ENCODE peak calls at places on chromosomes 2 and 18, in eight cellular contexts. H is GM23248, E is HCT116, Y is OCI-LY7, R is neural progenitor cell, M is PC-3, B is GM23338, O is SK-N-SH. I is an unnamed sample.

GRCh38 chr2:128607440-128607839 is 288.8 kb upstream of the HS6ST1 start:
- DNase-seq in H (no peak), E (no peak), Y (no peak), R (no peak), M (no peak), B (no peak), O (no peak), I (no peak)

GRCh38 chr2:235026137-235026536 is 74.3 kb downstream of the SH3BP4 start:
- DNase-seq in H (peak; percentile 93), E (peak; percentile 71), Y (no peak), R (no peak), M (peak; percentile 95), B (no peak), O (no peak), I (peak; percentile 38)

GRCh38 chr2:26432856-26433255 is 31.1 kb downstream of the DRC1 start:
- DNase-seq in H (peak; percentile 14), E (no peak), Y (no peak), R (no peak), M (no peak), B (no peak), O (no peak), I (no peak)

GRCh38 chr2:134122610-134123009 is 131.3 kb upstream of the MGAT5 start:
- DNase-seq in H (no peak), E (no peak), Y (peak; percentile 53), R (peak; percentile 39), M (peak; percentile 18), B (peak; percentile 64), O (no peak), I (no peak)

GRCh38 chr2:95026471-95027368 is 1.2 kb downstream of the MAL start:
- DNase-seq in H (no peak), E (no peak), Y (no peak), R (no peak), M (no peak), B (peak; percentile 64), O (no peak), I (no peak)

GRCh38 chr2:159093496-159093895 is 125.1 kb downstream of the TANC1 start:
- DNase-seq in H (peak; percentile 18), E (no peak), Y (no peak), R (no peak), M (no peak), B (no peak), O (no peak), I (peak; percentile 76)

GRCh38 chr2:218021536-218022071 is 18.8 kb upstream of the TNS1 start:
- DNase-seq in H (no peak), E (no peak), Y (no peak), R (no peak), M (no peak), B (no peak), O (peak; percentile 16), I (no peak)

GRCh38 chr2:95062716-95063400 is 37.4 kb downstream of the MAL start:
- DNase-seq in H (no peak), E (no peak), Y (no peak), R (no peak), M (peak; percentile 56), B (peak; percentile 50), O (no peak), I (no peak)

GRCh38 chr2:159165065-159165464 is 121.4 kb downstream of the WDSUB1 start:
- DNase-seq in H (no peak), E (no peak), Y (no peak), R (no peak), M (no peak), B (no peak), O (no peak), I (no peak)

GRCh38 chr18:47846431-47846830 is 84.0 kb downstream of the SMAD2 start:
- DNase-seq in H (no peak), E (no peak), Y (no peak), R (no peak), M (no peak), B (no peak), O (no peak), I (no peak)

GRCh38 chr2:37912056-37912455 is 13.0 kb upstream of the RMDN2 start:
- DNase-seq in H (peak; percentile 62), E (no peak), Y (no peak), R (no peak), M (peak; percentile 11), B (no peak), O (no peak), I (no peak)

DNA sequence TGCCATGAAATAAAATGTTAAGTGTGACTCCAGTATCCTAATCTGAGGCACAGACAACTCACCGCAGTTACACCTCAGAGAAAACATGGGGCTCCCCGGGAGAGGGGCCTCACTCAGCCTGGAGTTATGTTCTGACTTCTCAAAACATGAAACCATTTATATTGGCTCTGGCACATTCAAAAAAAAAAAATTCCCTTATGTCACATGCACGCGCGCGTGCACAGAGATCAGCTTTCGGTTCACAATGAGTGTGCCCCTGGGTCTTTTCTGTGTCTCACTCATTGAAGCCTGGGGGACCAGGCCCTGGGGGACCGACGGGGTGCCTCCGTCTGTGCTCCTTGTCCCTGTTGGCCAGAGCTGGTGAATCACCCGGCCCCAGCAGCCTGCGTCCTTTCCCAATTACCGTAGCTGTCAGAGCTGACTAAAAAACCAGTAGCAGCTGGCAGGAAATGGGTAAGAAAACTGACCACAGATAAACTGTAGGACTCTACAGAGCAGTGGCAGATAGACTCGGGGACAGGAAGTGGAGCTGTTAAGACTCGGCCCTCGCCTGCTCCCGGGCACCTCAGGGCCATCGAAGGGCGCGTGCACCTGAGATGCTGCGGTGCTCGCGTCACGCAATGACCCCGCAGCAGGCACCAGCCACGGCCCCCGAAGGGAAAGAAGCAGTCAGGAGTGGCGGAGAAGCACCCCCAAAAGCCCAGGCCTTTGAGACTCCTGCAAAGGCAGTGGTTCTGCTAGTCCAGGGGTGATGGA is 138.3 kb upstream of the ID2 start:
- DNase-seq in H (peak; percentile 94), E (no peak), Y (peak; percentile 91), R (no peak), M (peak; percentile 78), B (no peak), O (peak; percentile 88), I (no peak)
- H3K4me3 ChIP-seq in H (no peak overlapping the region), E (no peak overlapping the region), Y (peak overlapping the region; percentile 40), R (no peak overlapping the region), M (no peak overlapping the region), B (no peak overlapping the region), O (no peak overlapping the region), I (no peak overlapping the region)

GRCh38 chr2:46978696-46979095 is 63.1 kb upstream of the MCFD2 start:
- DNase-seq in H (no peak), E (no peak), Y (no peak), R (no peak), M (no peak), B (no peak), O (no peak), I (no peak)
- TF ChIP-seq EZH2phosphoT487 in H (no peak), E (no peak), Y (no peak), R (no peak), M (no peak), B (no peak), O (no peak), I (no peak)

DNA sequence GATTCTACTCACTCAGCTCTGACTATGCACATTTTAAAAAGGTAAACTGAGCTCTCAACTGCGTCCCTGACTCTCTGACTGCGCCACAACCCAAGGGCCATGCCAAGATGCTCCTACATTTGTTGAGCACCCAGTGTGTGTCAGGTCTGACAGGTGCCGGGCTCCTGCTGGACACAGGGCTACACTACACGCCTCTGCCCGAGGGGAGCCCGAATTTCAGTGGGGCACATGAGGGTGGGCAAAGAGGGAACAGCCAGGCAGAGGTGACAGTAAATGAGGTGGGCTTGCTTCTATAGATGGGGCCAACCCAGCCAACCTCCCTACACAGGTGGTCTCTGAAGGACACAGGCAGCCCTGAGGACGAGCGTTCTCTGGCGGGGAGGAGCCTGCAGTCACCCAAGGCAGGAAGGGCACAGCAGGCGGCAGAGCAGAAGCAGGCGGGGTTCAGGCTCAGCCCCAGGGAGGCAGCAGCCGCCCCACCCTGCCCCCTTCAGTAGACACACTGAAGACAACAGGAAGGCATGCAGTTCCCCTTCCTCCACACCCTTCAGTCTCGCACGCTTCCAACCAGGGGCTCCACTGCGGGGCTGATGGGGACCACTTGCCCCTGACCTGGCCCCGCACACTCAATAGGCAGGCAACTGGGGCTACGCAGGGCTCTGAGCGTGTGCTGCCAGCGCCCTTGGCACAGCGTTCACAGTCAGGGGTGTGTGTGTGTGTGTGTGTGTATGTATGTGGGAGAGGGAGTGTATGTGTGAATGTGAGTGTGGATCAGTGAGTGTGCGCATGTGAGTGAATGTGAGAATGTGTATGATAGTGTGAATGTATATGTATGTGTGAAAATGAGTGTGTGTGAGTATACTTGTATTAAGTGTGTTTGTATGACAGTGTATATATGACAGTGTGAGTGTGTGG is 98.4 kb downstream of the UXS1 start:
- DNase-seq in H (no peak), E (no peak), Y (no peak), R (no peak), M (no peak), B (no peak), O (no peak), I (no peak)
- H3K4me3 ChIP-seq in H (no peak overlapping the region), E (no peak overlapping the region), Y (no peak overlapping the region), R (no peak overlapping the region), M (no peak overlapping the region), B (no peak overlapping the region), O (no peak overlapping the region), I (no peak overlapping the region)

DNA sequence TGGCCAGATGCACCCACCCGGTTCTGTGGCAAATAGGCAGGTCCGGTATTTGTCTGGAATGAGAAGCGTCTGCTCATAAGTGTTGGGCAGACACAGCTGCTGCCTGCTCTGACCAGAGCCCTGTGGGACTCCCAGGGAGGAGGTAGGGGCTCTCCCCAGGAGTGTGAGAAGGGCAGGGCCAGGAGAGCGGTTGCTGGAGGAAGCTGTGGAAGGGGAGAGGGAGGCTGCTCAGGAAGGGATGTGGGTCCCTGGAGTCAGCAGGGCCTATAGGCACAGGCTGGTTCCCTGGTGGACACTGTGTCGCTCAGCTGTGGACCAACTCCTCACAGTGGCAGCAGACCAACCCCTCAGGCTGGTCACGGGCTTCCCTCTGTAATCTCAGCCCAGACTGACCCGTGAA is 109.2 kb downstream of the DYSF start:
- DNase-seq in H (no peak), E (no peak), Y (no peak), R (no peak), M (no peak), B (no peak), O (no peak), I (no peak)
- TF ChIP-seq EZH2phosphoT487 in H (no peak), E (no peak), Y (no peak), R (no peak), M (no peak), B (no peak), O (no peak), I (no peak)

GRCh38 chr2:9757430-9758287 is 85.6 kb upstream of the TAF1B start:
- DNase-seq in H (peak; percentile 72), E (no peak), Y (no peak), R (peak; percentile 77), M (no peak), B (peak; percentile 71), O (no peak), I (peak; percentile 58)
- H3K4me3 ChIP-seq in H (peak overlapping the region; percentile 62), E (no peak overlapping the region), Y (no peak overlapping the region), R (peak overlapping the region; percentile 3), M (no peak overlapping the region), B (peak overlapping the region; percentile 42), O (no peak overlapping the region), I (no peak overlapping the region)

GRCh38 chr2:18209934-18210639 is 331.6 kb downstream of the KCNS3 start:
- DNase-seq in H (peak; percentile 31), E (no peak), Y (no peak), R (no peak), M (peak; percentile 78), B (no peak), O (no peak), I (no peak)
- TF ChIP-seq EZH2phosphoT487 in H (no peak), E (no peak), Y (no peak), R (no peak), M (no peak), B (no peak), O (no peak), I (no peak)